ENCODE peak calls at places on chromosomes 12 and 14, in six cellular contexts. One of them, this sample, is unnamed.

GRCh38 chr12:52411806-52412205 is 5.7 kb upstream of the KRT82 start:
- DNase-seq in right lobe of liver: no peak
- DNase-seq in body of pancreas: no peak
- DNase-seq in endothelial cell of umbilical vein: no peak
- DNase-seq in ovary: no peak
- DNase-seq in HCT116: no peak
- DNase-seq in this sample: no peak

GRCh38 chr12:132537049-132537448 is 47.1 kb downstream of the FBRSL1 start:
- DNase-seq in HCT116: no peak
- DNase-seq in right lobe of liver: no peak
- DNase-seq in body of pancreas: no peak
- DNase-seq in ovary: no peak
- DNase-seq in endothelial cell of umbilical vein: no peak
- DNase-seq in this sample: no peak

GRCh38 chr14:75911883-75912282 is 69.9 kb downstream of the TGFB3 start:
- DNase-seq in endothelial cell of umbilical vein: peak; percentile 78
- DNase-seq in body of pancreas: no peak
- DNase-seq in right lobe of liver: no peak
- DNase-seq in ovary: no peak
- DNase-seq in HCT116: no peak
- DNase-seq in this sample: no peak

GRCh38 chr12:40137252-40137651 is 31.4 kb upstream of the SLC2A13 start:
- DNase-seq in ovary: no peak
- DNase-seq in body of pancreas: no peak
- DNase-seq in right lobe of liver: no peak
- DNase-seq in endothelial cell of umbilical vein: peak; percentile 13
- DNase-seq in HCT116: no peak
- DNase-seq in this sample: no peak

GRCh38 chr14:81436296-81437138 is 36.4 kb upstream of the STON2 start:
- DNase-seq in right lobe of liver: peak; percentile 86
- DNase-seq in endothelial cell of umbilical vein: peak; percentile 56
- DNase-seq in body of pancreas: peak; percentile 78
- DNase-seq in HCT116: peak; percentile 21
- DNase-seq in ovary: peak; percentile 79
- DNase-seq in this sample: peak; percentile 66

GRCh38 chr12:34291426-34291901 is 269.2 kb downstream of the ALG10 start:
- DNase-seq in HCT116: no peak
- DNase-seq in endothelial cell of umbilical vein: no peak
- DNase-seq in body of pancreas: peak; percentile 4
- DNase-seq in ovary: peak; percentile 6
- DNase-seq in right lobe of liver: peak; percentile 9
- DNase-seq in this sample: no peak

GRCh38 chr14:20434701-20435453 is 1.1 kb downstream of the KLHL33 start:
- DNase-seq in right lobe of liver: peak; percentile 33
- DNase-seq in body of pancreas: peak; percentile 32
- DNase-seq in ovary: peak; percentile 83
- DNase-seq in HCT116: no peak
- DNase-seq in endothelial cell of umbilical vein: peak; percentile 54
- DNase-seq in this sample: no peak

GRCh38 chr14:89444044-89444443 is 27.0 kb upstream of the FOXN3 start:
- DNase-seq in HCT116: no peak
- DNase-seq in body of pancreas: no peak
- DNase-seq in ovary: no peak
- DNase-seq in endothelial cell of umbilical vein: peak; percentile 39
- DNase-seq in right lobe of liver: no peak
- DNase-seq in this sample: no peak

GRCh38 chr12:109191621-109192250 is 75.3 kb downstream of the ACACB start:
- DNase-seq in right lobe of liver: no peak
- DNase-seq in body of pancreas: no peak
- DNase-seq in HCT116: no peak
- DNase-seq in endothelial cell of umbilical vein: no peak
- DNase-seq in ovary: no peak
- DNase-seq in this sample: no peak

GRCh38 chr14:76780875-76781647 is 19.8 kb downstream of the VASH1 start:
- DNase-seq in ovary: no peak
- DNase-seq in right lobe of liver: no peak
- DNase-seq in HCT116: no peak
- DNase-seq in body of pancreas: no peak
- DNase-seq in endothelial cell of umbilical vein: no peak
- DNase-seq in this sample: no peak

GRCh38 chr14:53841109-53842099 is 115.2 kb downstream of the BMP4 start:
- DNase-seq in endothelial cell of umbilical vein: no peak
- DNase-seq in ovary: no peak
- DNase-seq in HCT116: no peak
- DNase-seq in right lobe of liver: no peak
- DNase-seq in body of pancreas: no peak
- DNase-seq in this sample: no peak

GRCh38 chr12:64404470-64405446 is 566 bp downstream of the XPOT start:
- DNase-seq in endothelial cell of umbilical vein: peak; percentile 73
- DNase-seq in ovary: no peak
- DNase-seq in HCT116: no peak
- DNase-seq in right lobe of liver: peak; percentile 67
- DNase-seq in body of pancreas: peak; percentile 54
- DNase-seq in this sample: peak; percentile 27

GRCh38 chr14:94313991-94314655 is 9.0 kb downstream of the SERPINA6 start:
- DNase-seq in ovary: no peak
- DNase-seq in endothelial cell of umbilical vein: no peak
- DNase-seq in right lobe of liver: no peak
- DNase-seq in HCT116: no peak
- DNase-seq in body of pancreas: no peak
- DNase-seq in this sample: no peak

GRCh38 chr12:49367381-49368239 is at the start of gene SPATS2:
- DNase-seq in body of pancreas: peak; percentile 91
- DNase-seq in endothelial cell of umbilical vein: peak; percentile 65
- DNase-seq in HCT116: no peak
- DNase-seq in ovary: peak; percentile 93
- DNase-seq in right lobe of liver: no peak
- DNase-seq in this sample: no peak

GRCh38 chr12:55938826-55939501 is 8.0 kb downstream of the DGKA start:
- DNase-seq in endothelial cell of umbilical vein: no peak
- DNase-seq in body of pancreas: no peak
- DNase-seq in right lobe of liver: no peak
- DNase-seq in ovary: no peak
- DNase-seq in HCT116: no peak
- DNase-seq in this sample: no peak

GRCh38 chr14:91289464-91289863 is 45.0 kb upstream of the GPR68 start:
- DNase-seq in right lobe of liver: no peak
- DNase-seq in HCT116: no peak
- DNase-seq in body of pancreas: no peak
- DNase-seq in endothelial cell of umbilical vein: no peak
- DNase-seq in ovary: no peak
- DNase-seq in this sample: no peak

GRCh38 chr12:104457746-104458644 is 1.2 kb downstream of the CHST11 start:
- DNase-seq in body of pancreas: peak; percentile 37
- DNase-seq in HCT116: no peak
- DNase-seq in right lobe of liver: peak; percentile 42
- DNase-seq in ovary: peak; percentile 28
- DNase-seq in endothelial cell of umbilical vein: peak; percentile 25
- DNase-seq in this sample: no peak

GRCh38 chr12:53786411-53786810 is 34.6 kb upstream of the CISTR start:
- DNase-seq in endothelial cell of umbilical vein: no peak
- DNase-seq in ovary: no peak
- DNase-seq in HCT116: no peak
- DNase-seq in body of pancreas: no peak
- DNase-seq in right lobe of liver: no peak
- DNase-seq in this sample: no peak

DNA sequence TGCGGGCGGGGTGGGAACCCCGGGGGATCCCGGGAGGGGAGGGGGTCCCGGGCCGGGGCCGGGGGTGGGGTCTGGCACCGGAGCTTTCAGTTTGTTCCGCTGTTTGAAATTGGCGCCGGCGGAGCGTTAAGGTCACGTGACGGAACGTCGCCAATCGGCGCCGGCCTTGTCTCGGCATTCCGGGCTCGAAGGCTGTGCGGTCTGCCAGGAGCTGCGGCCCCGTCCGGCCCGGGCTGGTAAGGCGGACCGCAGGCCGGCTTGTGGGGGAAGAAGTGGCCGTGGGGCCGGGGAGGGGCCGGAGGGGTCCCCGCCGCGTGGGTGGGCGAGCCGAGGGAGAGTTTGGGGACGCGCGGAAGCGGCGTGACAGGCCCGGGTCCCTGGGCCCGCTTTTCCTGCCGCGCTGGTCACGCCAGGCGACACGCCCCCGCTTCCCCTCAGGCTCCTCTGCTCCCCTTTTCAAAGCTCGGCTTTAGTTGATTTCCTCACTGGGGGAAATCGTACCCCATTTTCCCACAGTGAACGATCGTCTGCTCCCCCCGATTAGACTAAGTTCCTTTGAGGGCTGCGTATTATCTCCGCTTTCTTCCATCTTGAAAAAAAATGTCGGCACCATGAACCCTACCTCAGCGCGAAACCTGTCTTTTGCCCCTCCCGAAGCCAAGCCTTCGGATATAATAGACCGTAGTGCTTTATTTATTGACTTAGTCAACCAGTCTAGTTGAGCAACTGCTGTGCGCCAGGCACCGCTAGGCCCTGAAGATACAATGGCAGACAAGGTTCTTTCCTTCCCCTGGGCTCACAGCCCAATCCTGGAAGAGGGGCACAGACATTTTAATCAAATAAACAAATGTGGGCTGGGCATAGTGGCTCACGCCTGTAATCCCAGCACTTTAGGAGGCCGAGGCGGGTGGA is at the start of the genes FOXM1 and RHNO1:
- DNase-seq in endothelial cell of umbilical vein: peak; percentile 90
- DNase-seq in body of pancreas: peak; percentile 92
- DNase-seq in HCT116: peak; percentile 60
- DNase-seq in ovary: peak; percentile 94
- DNase-seq in right lobe of liver: peak; percentile 92
- DNase-seq in this sample: peak; percentile 92
- TF ChIP-seq POLR2A in endothelial cell of umbilical vein: peak; percentile 81
- TF ChIP-seq POLR2A in body of pancreas: peak; percentile 67
- TF ChIP-seq POLR2A in HCT116: peak; percentile 51
- TF ChIP-seq POLR2A in ovary: peak; percentile 52
- TF ChIP-seq POLR2A in right lobe of liver: peak; percentile 40
- TF ChIP-seq POLR2A in this sample: peak; percentile 77

DNA sequence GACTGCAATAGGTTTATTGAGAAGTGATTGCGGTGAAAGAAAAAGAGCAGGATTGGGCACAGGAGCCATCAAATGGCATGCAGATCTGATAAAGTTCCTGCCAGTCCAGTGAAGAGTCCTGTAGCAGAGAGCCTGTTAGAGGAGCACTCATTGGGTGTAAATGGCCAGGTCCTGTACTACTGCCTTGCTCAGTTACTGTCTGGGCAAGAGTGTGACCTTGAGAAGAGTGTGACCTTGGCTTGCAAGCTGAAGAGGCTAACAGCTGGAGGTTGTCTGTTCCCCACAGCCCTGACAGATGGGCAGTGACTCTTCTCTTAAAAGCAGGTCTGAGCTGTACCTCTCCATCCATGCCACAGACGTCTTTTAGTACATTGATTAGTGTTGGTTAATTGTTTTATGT is 148.6 kb upstream of the SLC38A2 start:
- DNase-seq in endothelial cell of umbilical vein: no peak
- DNase-seq in right lobe of liver: no peak
- DNase-seq in body of pancreas: no peak
- DNase-seq in HCT116: no peak
- DNase-seq in ovary: peak; percentile 59
- DNase-seq in this sample: no peak
- H3K27ac ChIP-seq in endothelial cell of umbilical vein: no peak overlapping the region
- H3K27ac ChIP-seq in right lobe of liver: no peak overlapping the region
- H3K27ac ChIP-seq in body of pancreas: no peak overlapping the region
- H3K27ac ChIP-seq in HCT116: peak overlapping the region; percentile 18
- H3K27ac ChIP-seq in ovary: no peak overlapping the region
- H3K27ac ChIP-seq in this sample: no peak overlapping the region

GRCh38 chr14:22556990-22557623 is 31.9 kb downstream of the DAD1 start:
- DNase-seq in right lobe of liver: peak; percentile 90
- DNase-seq in ovary: peak; percentile 88
- DNase-seq in HCT116: peak; percentile 48
- DNase-seq in body of pancreas: peak; percentile 80
- DNase-seq in endothelial cell of umbilical vein: peak; percentile 71
- DNase-seq in this sample: peak; percentile 65
- TF ChIP-seq POLR2A in right lobe of liver: no peak
- TF ChIP-seq POLR2A in ovary: no peak
- TF ChIP-seq POLR2A in HCT116: no peak
- TF ChIP-seq POLR2A in body of pancreas: peak; percentile 12
- TF ChIP-seq POLR2A in endothelial cell of umbilical vein: no peak
- TF ChIP-seq POLR2A in this sample: no peak

GRCh38 chr12:12503384-12504078 is 59.1 kb downstream of the DUSP16 start:
- DNase-seq in right lobe of liver: no peak
- DNase-seq in HCT116: no peak
- DNase-seq in ovary: no peak
- DNase-seq in endothelial cell of umbilical vein: no peak
- DNase-seq in body of pancreas: no peak
- DNase-seq in this sample: no peak

GRCh38 chr12:12499909-12500604 is 62.6 kb downstream of the DUSP16 start:
- DNase-seq in HCT116: no peak
- DNase-seq in right lobe of liver: no peak
- DNase-seq in endothelial cell of umbilical vein: no peak
- DNase-seq in body of pancreas: no peak
- DNase-seq in ovary: no peak
- DNase-seq in this sample: no peak

GRCh38 chr12:12502813-12503146 is 59.9 kb downstream of the DUSP16 start:
- DNase-seq in HCT116: no peak
- DNase-seq in body of pancreas: no peak
- DNase-seq in ovary: no peak
- DNase-seq in endothelial cell of umbilical vein: no peak
- DNase-seq in right lobe of liver: no peak
- DNase-seq in this sample: no peak

GRCh38 chr12:12498210-12498609 is 64.5 kb downstream of the DUSP16 start:
- DNase-seq in right lobe of liver: no peak
- DNase-seq in body of pancreas: no peak
- DNase-seq in endothelial cell of umbilical vein: no peak
- DNase-seq in HCT116: no peak
- DNase-seq in ovary: no peak
- DNase-seq in this sample: no peak

GRCh38 chr12:12501121-12501520 is 61.5 kb downstream of the DUSP16 start:
- DNase-seq in ovary: no peak
- DNase-seq in HCT116: no peak
- DNase-seq in endothelial cell of umbilical vein: no peak
- DNase-seq in right lobe of liver: no peak
- DNase-seq in body of pancreas: no peak
- DNase-seq in this sample: no peak
- H3K27ac ChIP-seq in ovary: no peak overlapping the region
- H3K27ac ChIP-seq in HCT116: no peak overlapping the region
- H3K27ac ChIP-seq in endothelial cell of umbilical vein: no peak overlapping the region
- H3K27ac ChIP-seq in right lobe of liver: no peak overlapping the region
- H3K27ac ChIP-seq in body of pancreas: no peak overlapping the region
- H3K27ac ChIP-seq in this sample: no peak overlapping the region

DNA sequence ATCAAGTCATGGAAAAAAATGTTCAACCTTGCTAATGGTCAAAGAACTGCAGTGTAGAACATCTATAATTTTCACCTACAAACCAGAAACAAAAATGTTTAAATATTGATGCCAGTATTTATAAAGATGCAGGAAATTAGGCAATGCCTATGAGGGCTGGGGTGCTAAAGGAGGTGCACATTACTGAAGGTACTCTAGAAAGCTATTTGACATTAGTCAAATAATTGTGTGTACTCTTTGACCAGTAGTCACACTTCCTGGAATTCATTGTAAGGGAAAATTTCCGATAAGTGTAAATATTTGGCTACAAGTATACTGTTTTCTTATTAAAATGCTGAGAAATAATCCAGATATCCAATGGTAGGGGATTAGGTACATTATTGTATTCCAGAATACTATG is 36.4 kb upstream of the HDAC7 start:
- DNase-seq in endothelial cell of umbilical vein: no peak
- DNase-seq in right lobe of liver: no peak
- DNase-seq in HCT116: no peak
- DNase-seq in ovary: no peak
- DNase-seq in body of pancreas: no peak
- DNase-seq in this sample: no peak
- TF ChIP-seq POLR2A in endothelial cell of umbilical vein: no peak
- TF ChIP-seq POLR2A in right lobe of liver: no peak
- TF ChIP-seq POLR2A in HCT116: no peak
- TF ChIP-seq POLR2A in ovary: no peak
- TF ChIP-seq POLR2A in body of pancreas: no peak
- TF ChIP-seq POLR2A in this sample: no peak